ENCODE peak calls at places on chromosomes 5 and 9, in four cellular contexts. W is PC-3, P is HFFc6, Q is sigmoid colon. H is an unnamed sample.

GRCh38 chr9:68522126-68522525 is 18.6 kb downstream of the TMEM252 start:
- DNase-seq in W (no peak), P (no peak), Q (no peak), H (no peak)

GRCh38 chr5:33309076-33309475 is 131.7 kb upstream of the TARS1 start:
- DNase-seq in W (no peak), Q (no peak), P (no peak), H (no peak)

GRCh38 chr9:28774433-28775029 is 1201.2 kb upstream of the C9orf72 start:
- DNase-seq in P (no peak), W (peak), Q (no peak), H (no peak)

GRCh38 chr5:53360811-53361210 is 119.6 kb upstream of the FST start:
- DNase-seq in W (peak), Q (no peak), P (peak), H (peak)

GRCh38 chr5:53031695-53032096 is 42.5 kb downstream of the ITGA2 start:
- DNase-seq in W (peak), P (peak), Q (no peak), H (peak)

GRCh38 chr9:89969156-89969566 is 364.3 kb downstream of the GADD45G start:
- DNase-seq in Q (no peak), P (no peak), W (no peak), H (no peak)

GRCh38 chr9:26346942-26347477 is 545.6 kb downstream of the CAAP1 start:
- DNase-seq in Q (no peak), P (no peak), W (no peak), H (no peak)

GRCh38 chr9:446074-446699 is 231.5 kb downstream of the DOCK8 start:
- DNase-seq in Q (no peak), W (no peak), P (no peak), H (no peak)

GRCh38 chr5:52760695-52761366 is 26.9 kb upstream of the ITGA1 start:
- DNase-seq in P (no peak), Q (no peak), W (no peak), H (no peak)

GRCh38 chr9:13718086-13718485 is 438.6 kb upstream of the MPDZ start:
- DNase-seq in P (peak), Q (no peak), W (peak), H (no peak)

GRCh38 chr5:173554038-173554955 is 62.2 kb downstream of the BOD1 start:
- DNase-seq in W (no peak), P (no peak), Q (peak), H (no peak)

GRCh38 chr5:171676286-171676944 is 109.2 kb upstream of the SMIM23 start:
- DNase-seq in P (no peak), Q (no peak), W (no peak), H (no peak)

GRCh38 chr9:14215614-14216013 is 98.3 kb downstream of the NFIB start:
- DNase-seq in Q (no peak), P (no peak), W (peak), H (peak)

GRCh38 chr9:117744856-117745389 is 40.7 kb downstream of the TLR4 start:
- DNase-seq in Q (no peak), P (no peak), W (no peak), H (no peak)

GRCh38 chr5:95417971-95418370 is 26.8 kb downstream of the FAM81B start:
- DNase-seq in W (peak), Q (no peak), P (peak), H (peak)

GRCh38 chr5:53779541-53779981 is 219.1 kb downstream of the NDUFS4 start:
- DNase-seq in Q (no peak), P (peak), W (peak), H (peak)

GRCh38 chr5:149049371-149049781 is 13.5 kb downstream of the SH3TC2 start:
- DNase-seq in P (no peak), Q (no peak), W (peak), H (peak)

GRCh38 chr5:30502277-30502676 is 691.2 kb upstream of the CDH6 start:
- DNase-seq in W (peak), Q (no peak), P (no peak), H (peak)

GRCh38 chr5:154271936-154272514 is 81.5 kb downstream of the GALNT10 start:
- DNase-seq in Q (no peak), W (no peak), P (no peak), H (no peak)

GRCh38 chr9:37921546-37922300 is 17.8 kb upstream of the SLC25A51 start:
- DNase-seq in W (no peak), Q (peak), P (no peak), H (no peak)

GRCh38 chr9:81132796-81133195 is 556.6 kb downstream of the TLE1 start:
- DNase-seq in P (no peak), W (no peak), Q (no peak), H (no peak)

GRCh38 chr5:97575322-97575721 is 392.3 kb upstream of the RIOK2 start:
- DNase-seq in W (no peak), P (no peak), Q (no peak), H (peak)

GRCh38 chr5:53942724-53943123 is 367.6 kb downstream of the ARL15 start:
- DNase-seq in P (peak), Q (no peak), W (no peak), H (peak)

GRCh38 chr5:139141841-139142240 is 56.3 kb downstream of the SIL1 start:
- DNase-seq in W (peak), P (peak), Q (peak), H (peak)

GRCh38 chr9:84856181-84856632 is 186.7 kb downstream of the NTRK2 start:
- DNase-seq in Q (no peak), W (no peak), P (peak), H (no peak)

GRCh38 chr5:178496661-178497060 is 93.5 kb downstream of the COL23A1 start:
- DNase-seq in P (no peak), Q (no peak), W (no peak), H (peak)

GRCh38 chr9:120612218-120612617 is 32.3 kb upstream of the CDK5RAP2 start:
- DNase-seq in P (no peak), W (peak), Q (no peak), H (no peak)
- TF ChIP-seq CTCF in P (peak), W (peak), Q (no peak), H (peak)

GRCh38 chr9:116285320-116285719 is 131.7 kb downstream of the PAPPA start:
- DNase-seq in P (no peak), Q (no peak), W (no peak), H (no peak)
- TF ChIP-seq CTCF in P (peak), Q (no peak), W (peak), H (no peak)

GRCh38 chr9:91211919-91212318 is 149.8 kb downstream of the AUH start:
- DNase-seq in W (no peak), Q (no peak), P (no peak), H (no peak)
- TF ChIP-seq CTCF in W (no peak), Q (no peak), P (no peak), H (no peak)

DNA sequence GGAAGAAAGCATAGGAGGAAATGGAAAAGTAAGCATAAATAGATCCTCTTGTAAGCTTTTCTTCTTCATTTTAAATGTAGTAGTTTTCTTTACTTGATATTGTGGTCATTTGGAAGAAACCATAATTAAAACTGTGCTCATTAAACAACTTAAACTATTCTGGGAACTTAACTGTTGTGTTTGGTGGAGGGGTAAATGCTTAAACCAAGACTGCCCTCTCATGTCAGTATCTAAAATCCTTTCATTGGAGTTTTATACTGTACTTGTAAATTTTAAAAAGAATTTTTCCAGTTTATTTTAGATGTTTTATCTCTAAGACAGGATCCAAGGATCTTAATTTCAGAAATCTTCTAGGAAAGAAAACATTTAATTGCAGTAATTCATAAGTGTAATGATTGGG is 41.4 kb downstream of the MAP3K1 start:
- DNase-seq in Q (no peak), W (no peak), P (no peak), H (no peak)
- TF ChIP-seq CTCF in Q (no peak), W (no peak), P (no peak), H (no peak)

GRCh38 chr5:179668404-179668803 is 12.4 kb downstream of the CBY3 start:
- DNase-seq in W (peak), Q (no peak), P (peak), H (peak)
- TF ChIP-seq CTCF in W (peak), Q (peak), P (peak), H (peak)

GRCh38 chr9:131395027-131395744 is 1.3 kb downstream of the PRRC2B start:
- DNase-seq in P (peak), Q (no peak), W (peak), H (no peak)
- TF ChIP-seq CTCF in P (no peak), Q (no peak), W (no peak), H (no peak)